ENCODE peak calls at places on chromosomes 4 and X, in seven cellular contexts. H is activated T-cell treated with anti-CD3 and anti-CD28 coated beads for 48 hours; L is fibroblast of pulmonary artery; F is stimulated activated CD8-positive, alpha-beta memory T cell treated with anti-CD3 and anti-CD28 coated beads, Interleukin-7, amount 100 ng/mL, for 24 hours; Z is CD8-positive, alpha-beta memory T cell; S is activated CD4-positive, alpha-beta T cell treated with anti-CD3 and anti-CD28 coated beads, Interleukin-2, amount 10 ng/mL, durations not matched to agents 7 days and 5 days; X is GM20000. C is an unnamed sample.

GRCh38 chr4:122450847-122451246 is 5.7 kb downstream of the IL2 start:
- DNase-seq in H (no peak), L (peak; percentile 31), F (no peak), Z (no peak), S (peak; percentile 32), X (no peak), C (no peak)

GRCh38 chrX:13371191-13371590 is 51.3 kb upstream of the ATXN3L start:
- DNase-seq in H (no peak), L (peak; percentile 21), F (no peak), Z (no peak), S (no peak), X (no peak), C (no peak)

GRCh38 chrX:16444353-16444752 is 205.6 kb upstream of the S100G start:
- DNase-seq in H (no peak), L (peak; percentile 11), F (no peak), Z (no peak), S (no peak), X (no peak), C (no peak)

GRCh38 chr4:94766856-94767255 is 9.1 kb downstream of the BMPR1B start:
- DNase-seq in H (no peak), L (no peak), F (no peak), Z (no peak), S (no peak), X (no peak), C (no peak)

GRCh38 chrX:123859409-123859827 is 435 bp upstream of the XIAP start:
- DNase-seq in H (no peak), L (no peak), F (peak; percentile 22), Z (peak; percentile 43), S (no peak), X (no peak), C (peak; percentile 51)

GRCh38 chr4:142696334-142697122 is 149.6 kb downstream of the INPP4B start:
- DNase-seq in H (no peak), L (no peak), F (no peak), Z (no peak), S (peak; percentile 38), X (no peak), C (no peak)

GRCh38 chr4:128917781-128918180 is 108.3 kb downstream of the JADE1 start:
- DNase-seq in H (no peak), L (no peak), F (no peak), Z (no peak), S (peak; percentile 49), X (peak; percentile 44), C (no peak)

GRCh38 chr4:169115897-169116254 is 105.8 kb upstream of the CBR4 start:
- DNase-seq in H (no peak), L (peak; percentile 95), F (no peak), Z (no peak), S (no peak), X (no peak), C (no peak)

GRCh38 chr4:172042714-172043114 is 229.5 kb downstream of the GALNTL6 start:
- DNase-seq in H (no peak), L (no peak), F (no peak), Z (no peak), S (no peak), X (no peak), C (no peak)

GRCh38 chr4:185782523-185782922 is 29.5 kb downstream of the SORBS2 start:
- DNase-seq in H (no peak), L (peak; percentile 50), F (no peak), Z (no peak), S (no peak), X (no peak), C (no peak)

GRCh38 chrX:139086243-139086642 is 374.7 kb upstream of the FGF13 start:
- DNase-seq in H (no peak), L (no peak), F (no peak), Z (no peak), S (no peak), X (no peak), C (no peak)

GRCh38 chr4:7419961-7420660 is 14.6 kb downstream of the PSAPL1 start:
- DNase-seq in H (no peak), L (no peak), F (no peak), Z (no peak), S (no peak), X (no peak), C (peak; percentile 2)

GRCh38 chr4:141540643-141541042 is 95.7 kb upstream of the IL15 start:
- DNase-seq in H (no peak), L (peak; percentile 74), F (no peak), Z (no peak), S (no peak), X (no peak), C (no peak)

GRCh38 chr4:89767924-89768323 is 69.0 kb downstream of the SNCA start:
- DNase-seq in H (no peak), L (no peak), F (no peak), Z (no peak), S (no peak), X (no peak), C (no peak)

GRCh38 chrX:129755779-129756650 is 17.2 kb downstream of the XPNPEP2 start:
- DNase-seq in H (no peak), L (no peak), F (no peak), Z (no peak), S (peak; percentile 49), X (no peak), C (peak; percentile 27)

GRCh38 chr4:9735515-9735914 is 45.9 kb upstream of the DRD5 start:
- DNase-seq in H (no peak), L (no peak), F (no peak), Z (no peak), S (no peak), X (no peak), C (no peak)

GRCh38 chr4:82753725-82754410 is 44.7 kb downstream of the SCD5 start:
- DNase-seq in H (no peak), L (peak; percentile 48), F (no peak), Z (no peak), S (no peak), X (no peak), C (no peak)

GRCh38 chrX:155544886-155545285 is 67.9 kb downstream of the TMLHE start:
- DNase-seq in H (no peak), L (peak; percentile 14), F (no peak), Z (no peak), S (no peak), X (no peak), C (no peak)

GRCh38 chr4:133150643-133151300 is 1.7 kb downstream of the PCDH10 start:
- DNase-seq in H (no peak), L (peak; percentile 39), F (no peak), Z (no peak), S (no peak), X (peak; percentile 10), C (no peak)

GRCh38 chr4:108117473-108118182 is 51.1 kb downstream of the LEF1 start:
- DNase-seq in H (no peak), L (no peak), F (no peak), Z (no peak), S (no peak), X (no peak), C (no peak)